ENCODE peak calls at places on chromosomes 5 and 9, in nine cellular contexts. One of them, this sample, is unnamed.

GRCh38 chr9:137604345-137605145 is 941 bp upstream of the ARRDC1 start:
- DNase-seq in GM12878: no peak
- DNase-seq in pancreas: no peak
- DNase-seq in body of pancreas: peak; percentile 21
- DNase-seq in heart right ventricle: no peak
- DNase-seq in upper lobe of right lung: no peak
- DNase-seq in PC-3: no peak
- DNase-seq in CD4-positive, alpha-beta memory T cell: no peak
- DNase-seq in GM23248: peak; percentile 45
- DNase-seq in this sample: no peak

GRCh38 chr5:82105457-82105856 is 133.6 kb downstream of the ATG10 start:
- DNase-seq in heart right ventricle: no peak
- DNase-seq in CD4-positive, alpha-beta memory T cell: no peak
- DNase-seq in PC-3: peak; percentile 5
- DNase-seq in body of pancreas: no peak
- DNase-seq in upper lobe of right lung: no peak
- DNase-seq in GM12878: no peak
- DNase-seq in GM23248: peak; percentile 12
- DNase-seq in pancreas: no peak
- DNase-seq in this sample: no peak

GRCh38 chr9:95004452-95005275 is 278.2 kb downstream of the AOPEP start:
- DNase-seq in upper lobe of right lung: peak; percentile 85
- DNase-seq in heart right ventricle: peak; percentile 66
- DNase-seq in pancreas: peak; percentile 72
- DNase-seq in PC-3: peak; percentile 36
- DNase-seq in GM23248: peak; percentile 83
- DNase-seq in GM12878: no peak
- DNase-seq in CD4-positive, alpha-beta memory T cell: peak; percentile 18
- DNase-seq in body of pancreas: peak; percentile 85
- DNase-seq in this sample: no peak

GRCh38 chr5:82544004-82544403 is 265.9 kb upstream of the RPS23 start:
- DNase-seq in pancreas: no peak
- DNase-seq in PC-3: no peak
- DNase-seq in heart right ventricle: no peak
- DNase-seq in upper lobe of right lung: no peak
- DNase-seq in body of pancreas: no peak
- DNase-seq in GM12878: no peak
- DNase-seq in CD4-positive, alpha-beta memory T cell: no peak
- DNase-seq in GM23248: no peak
- DNase-seq in this sample: no peak

GRCh38 chr9:37624073-37624472 is 26.7 kb upstream of the FRMPD1 start:
- DNase-seq in GM23248: no peak
- DNase-seq in body of pancreas: no peak
- DNase-seq in PC-3: no peak
- DNase-seq in pancreas: no peak
- DNase-seq in GM12878: no peak
- DNase-seq in CD4-positive, alpha-beta memory T cell: no peak
- DNase-seq in heart right ventricle: no peak
- DNase-seq in upper lobe of right lung: no peak
- DNase-seq in this sample: no peak

GRCh38 chr9:114591206-114591853 is 3.8 kb downstream of the ATP6V1G1 start:
- DNase-seq in CD4-positive, alpha-beta memory T cell: no peak
- DNase-seq in heart right ventricle: no peak
- DNase-seq in GM12878: no peak
- DNase-seq in body of pancreas: no peak
- DNase-seq in PC-3: no peak
- DNase-seq in upper lobe of right lung: no peak
- DNase-seq in GM23248: peak; percentile 51
- DNase-seq in pancreas: no peak
- DNase-seq in this sample: no peak

GRCh38 chr9:26954050-26954508 is 2.1 kb upstream of the IFT74 start:
- DNase-seq in PC-3: no peak
- DNase-seq in GM12878: no peak
- DNase-seq in CD4-positive, alpha-beta memory T cell: peak; percentile 10
- DNase-seq in upper lobe of right lung: no peak
- DNase-seq in heart right ventricle: no peak
- DNase-seq in body of pancreas: no peak
- DNase-seq in GM23248: no peak
- DNase-seq in pancreas: no peak
- DNase-seq in this sample: no peak

GRCh38 chr5:142151436-142152382 is 43.1 kb downstream of the NDFIP1 start:
- DNase-seq in GM23248: peak; percentile 78
- DNase-seq in pancreas: no peak
- DNase-seq in GM12878: peak; percentile 2
- DNase-seq in body of pancreas: peak; percentile 64
- DNase-seq in upper lobe of right lung: no peak
- DNase-seq in CD4-positive, alpha-beta memory T cell: peak; percentile 61
- DNase-seq in heart right ventricle: peak; percentile 80
- DNase-seq in PC-3: peak; percentile 64
- DNase-seq in this sample: peak; percentile 43

GRCh38 chr9:134410835-134411217 is 84.6 kb downstream of the RXRA start:
- DNase-seq in GM12878: no peak
- DNase-seq in pancreas: no peak
- DNase-seq in body of pancreas: no peak
- DNase-seq in heart right ventricle: no peak
- DNase-seq in PC-3: no peak
- DNase-seq in GM23248: no peak
- DNase-seq in CD4-positive, alpha-beta memory T cell: no peak
- DNase-seq in upper lobe of right lung: no peak
- DNase-seq in this sample: no peak

GRCh38 chr9:134410078-134410834 is 84.0 kb downstream of the RXRA start:
- DNase-seq in PC-3: no peak
- DNase-seq in heart right ventricle: no peak
- DNase-seq in pancreas: no peak
- DNase-seq in body of pancreas: no peak
- DNase-seq in GM12878: no peak
- DNase-seq in CD4-positive, alpha-beta memory T cell: no peak
- DNase-seq in GM23248: no peak
- DNase-seq in upper lobe of right lung: peak; percentile 92
- DNase-seq in this sample: no peak

GRCh38 chr9:134412298-134412711 is 86.0 kb downstream of the RXRA start:
- DNase-seq in pancreas: no peak
- DNase-seq in PC-3: no peak
- DNase-seq in GM23248: no peak
- DNase-seq in heart right ventricle: no peak
- DNase-seq in upper lobe of right lung: no peak
- DNase-seq in body of pancreas: no peak
- DNase-seq in CD4-positive, alpha-beta memory T cell: no peak
- DNase-seq in GM12878: no peak
- DNase-seq in this sample: no peak

GRCh38 chr9:134413112-134413715 is 87.0 kb downstream of the RXRA start:
- DNase-seq in GM23248: no peak
- DNase-seq in PC-3: no peak
- DNase-seq in pancreas: no peak
- DNase-seq in heart right ventricle: no peak
- DNase-seq in GM12878: no peak
- DNase-seq in CD4-positive, alpha-beta memory T cell: no peak
- DNase-seq in upper lobe of right lung: no peak
- DNase-seq in body of pancreas: no peak
- DNase-seq in this sample: no peak

DNA sequence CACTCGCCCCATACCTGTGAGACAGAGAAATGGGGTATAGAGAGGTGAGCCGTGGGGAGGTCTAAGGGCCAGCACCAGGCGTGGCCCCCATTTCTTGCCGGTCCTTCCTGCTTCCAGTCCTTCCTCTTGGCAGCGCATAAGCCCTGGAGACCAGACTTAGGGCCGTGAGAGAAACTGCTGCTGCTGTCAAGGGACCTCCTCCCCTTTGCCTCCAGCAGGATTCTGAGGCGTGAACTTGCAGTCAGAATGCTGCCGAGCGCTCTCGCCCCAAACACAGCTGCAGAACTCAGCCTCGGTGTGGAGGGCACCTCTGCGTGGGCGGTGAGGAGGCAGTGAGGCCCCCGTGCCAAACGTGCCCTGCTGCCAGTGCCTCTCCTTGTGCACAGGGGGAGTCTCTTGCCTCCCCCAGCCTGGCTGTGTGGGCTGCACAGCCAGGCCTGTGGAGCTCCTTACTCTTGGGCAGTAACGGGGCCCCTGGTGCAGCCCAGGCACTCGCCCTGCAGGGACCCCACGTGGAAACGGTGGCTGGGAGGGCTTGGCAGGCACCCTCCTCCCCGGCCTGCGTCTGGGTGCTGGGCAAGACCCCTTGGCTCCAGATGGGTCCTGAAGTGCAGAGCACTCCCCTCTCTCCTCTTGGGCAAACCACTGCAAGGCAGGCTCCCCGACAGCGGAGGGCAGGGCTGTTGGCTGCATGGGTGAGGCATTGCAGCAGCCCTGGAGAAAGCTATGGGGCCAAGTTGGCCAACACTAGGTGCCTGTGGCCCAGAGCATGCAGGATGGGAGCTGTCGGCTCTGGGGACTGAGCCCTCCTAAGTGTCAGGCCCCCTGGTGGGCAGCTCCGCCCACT is 85.4 kb downstream of the RXRA start:
- DNase-seq in pancreas: no peak
- DNase-seq in body of pancreas: no peak
- DNase-seq in CD4-positive, alpha-beta memory T cell: no peak
- DNase-seq in PC-3: no peak
- DNase-seq in GM23248: no peak
- DNase-seq in GM12878: no peak
- DNase-seq in upper lobe of right lung: no peak
- DNase-seq in heart right ventricle: peak; percentile 75
- DNase-seq in this sample: no peak
- H3K4me1 ChIP-seq in pancreas: peaks cover 10% of the 10 kb centered on the region
- H3K4me1 ChIP-seq in body of pancreas: peaks cover 34% of the 10 kb centered on the region
- H3K4me1 ChIP-seq in CD4-positive, alpha-beta memory T cell: peaks cover 16% of the 10 kb centered on the region
- H3K4me1 ChIP-seq in PC-3: peaks cover 31% of the 10 kb centered on the region
- H3K4me1 ChIP-seq in GM23248: peaks cover 29% of the 10 kb centered on the region
- H3K4me1 ChIP-seq in GM12878: peaks cover 14% of the 10 kb centered on the region
- H3K4me1 ChIP-seq in upper lobe of right lung: peaks cover 77% of the 10 kb centered on the region
- H3K4me1 ChIP-seq in heart right ventricle: peaks cover 89% of the 10 kb centered on the region
- H3K4me1 ChIP-seq in this sample: peaks cover 16% of the 10 kb centered on the region

GRCh38 chr5:149549461-149550266 is 1.6 kb downstream of the CSNK1A1 start:
- DNase-seq in PC-3: peak; percentile 49
- DNase-seq in CD4-positive, alpha-beta memory T cell: peak; percentile 43
- DNase-seq in heart right ventricle: no peak
- DNase-seq in GM23248: peak; percentile 83
- DNase-seq in pancreas: peak; percentile 34
- DNase-seq in GM12878: peak; percentile 32
- DNase-seq in upper lobe of right lung: no peak
- DNase-seq in body of pancreas: peak; percentile 43
- DNase-seq in this sample: peak; percentile 18
- H3K4me1 ChIP-seq in PC-3: peaks cover 47% of the 10 kb centered on the region
- H3K4me1 ChIP-seq in CD4-positive, alpha-beta memory T cell: peaks cover 52% of the 10 kb centered on the region
- H3K4me1 ChIP-seq in heart right ventricle: peaks cover 57% of the 10 kb centered on the region
- H3K4me1 ChIP-seq in GM23248: peaks cover 32% of the 10 kb centered on the region
- H3K4me1 ChIP-seq in pancreas: peaks cover 14% of the 10 kb centered on the region
- H3K4me1 ChIP-seq in GM12878: no peaks in the 10 kb centered on the region
- H3K4me1 ChIP-seq in upper lobe of right lung: peaks cover 50% of the 10 kb centered on the region
- H3K4me1 ChIP-seq in body of pancreas: peaks cover 50% of the 10 kb centered on the region
- H3K4me1 ChIP-seq in this sample: peaks cover 39% of the 10 kb centered on the region

DNA sequence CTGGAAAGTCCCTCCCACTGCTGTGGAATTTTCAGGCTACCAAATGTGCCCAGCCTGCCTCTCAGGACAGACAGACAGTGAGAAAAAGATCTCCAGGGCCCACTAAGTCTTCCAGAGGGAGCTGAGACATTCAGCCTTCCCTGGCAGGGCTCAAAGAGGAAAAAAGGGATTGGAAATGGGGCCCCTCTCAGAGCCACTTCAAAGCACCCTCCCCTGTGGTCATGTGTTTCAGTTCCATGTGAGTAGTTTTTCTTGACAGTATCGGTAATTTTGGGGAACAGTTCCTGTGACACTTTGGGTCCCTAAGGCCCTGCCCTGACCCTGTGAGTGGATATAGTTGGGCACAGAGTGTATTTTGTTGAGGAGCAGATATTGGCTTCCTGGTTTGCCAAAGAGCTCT is 25.0 kb downstream of the LARP1 start:
- DNase-seq in pancreas: no peak
- DNase-seq in body of pancreas: no peak
- DNase-seq in heart right ventricle: no peak
- DNase-seq in upper lobe of right lung: no peak
- DNase-seq in CD4-positive, alpha-beta memory T cell: no peak
- DNase-seq in PC-3: no peak
- DNase-seq in GM12878: no peak
- DNase-seq in GM23248: no peak
- DNase-seq in this sample: no peak
- H3K4me1 ChIP-seq in pancreas: peaks cover 40% of the 10 kb centered on the region
- H3K4me1 ChIP-seq in body of pancreas: peaks cover 82% of the 10 kb centered on the region
- H3K4me1 ChIP-seq in heart right ventricle: peaks cover 95% of the 10 kb centered on the region
- H3K4me1 ChIP-seq in upper lobe of right lung: peaks cover 56% of the 10 kb centered on the region
- H3K4me1 ChIP-seq in CD4-positive, alpha-beta memory T cell: peaks cover 91% of the 10 kb centered on the region
- H3K4me1 ChIP-seq in PC-3: peaks cover 13% of the 10 kb centered on the region
- H3K4me1 ChIP-seq in GM12878: peaks cover 48% of the 10 kb centered on the region
- H3K4me1 ChIP-seq in GM23248: peaks cover 31% of the 10 kb centered on the region
- H3K4me1 ChIP-seq in this sample: peaks cover 71% of the 10 kb centered on the region

DNA sequence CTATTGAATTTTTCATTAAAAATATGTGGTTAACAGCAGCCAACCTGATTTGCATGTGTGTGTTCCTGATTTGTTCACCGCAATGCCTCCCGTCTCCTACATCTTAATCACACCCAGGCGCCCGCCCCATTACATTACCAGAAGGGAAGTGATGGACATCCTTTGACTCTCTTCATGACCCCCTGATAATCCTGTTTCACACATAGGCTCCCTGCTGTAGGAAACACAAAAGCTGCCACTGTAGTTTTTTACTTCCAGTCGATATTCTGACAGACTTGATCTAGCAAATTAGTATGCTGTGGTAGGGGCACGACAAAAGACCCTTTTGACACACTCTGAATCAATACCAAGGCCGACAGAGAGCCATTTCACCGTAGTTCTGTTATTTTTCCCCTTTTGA is 287.8 kb upstream of the ISL1 start:
- DNase-seq in PC-3: no peak
- DNase-seq in heart right ventricle: no peak
- DNase-seq in GM23248: no peak
- DNase-seq in pancreas: no peak
- DNase-seq in GM12878: no peak
- DNase-seq in CD4-positive, alpha-beta memory T cell: no peak
- DNase-seq in upper lobe of right lung: no peak
- DNase-seq in body of pancreas: no peak
- DNase-seq in this sample: no peak
- H3K4me1 ChIP-seq in PC-3: no peaks in the 10 kb centered on the region
- H3K4me1 ChIP-seq in heart right ventricle: no peaks in the 10 kb centered on the region
- H3K4me1 ChIP-seq in GM23248: no peaks in the 10 kb centered on the region
- H3K4me1 ChIP-seq in pancreas: no peaks in the 10 kb centered on the region
- H3K4me1 ChIP-seq in GM12878: no peaks in the 10 kb centered on the region
- H3K4me1 ChIP-seq in CD4-positive, alpha-beta memory T cell: no peaks in the 10 kb centered on the region
- H3K4me1 ChIP-seq in upper lobe of right lung: no peaks in the 10 kb centered on the region
- H3K4me1 ChIP-seq in body of pancreas: no peaks in the 10 kb centered on the region
- H3K4me1 ChIP-seq in this sample: no peaks in the 10 kb centered on the region